ENCODE peak calls at places on chromosomes 7 and 10, in five cellular contexts. G is transverse colon, H is breast epithelium, O is HCT116, W is spleen. U is an unnamed sample.

GRCh38 chr7:95684505-95684904 is 87.8 kb upstream of the DYNC1I1 start:
- DNase-seq in G (no peak), H (no peak), O (no peak), W (no peak), U (no peak)

GRCh38 chr7:123303926-123304325 is 104.2 kb upstream of the SLC13A1 start:
- DNase-seq in G (no peak), H (no peak), O (no peak), W (no peak), U (no peak)

GRCh38 chr10:10973310-10973709 is 44.4 kb upstream of the CELF2 start:
- DNase-seq in G (no peak), H (no peak), O (no peak), W (no peak), U (no peak)

GRCh38 chr10:95287281-95287680 is 3.5 kb downstream of the PDLIM1 start:
- DNase-seq in G (no peak), H (no peak), O (no peak), W (no peak), U (no peak)

GRCh38 chr7:75971309-75971960 is 23.0 kb downstream of the TMEM120A start:
- DNase-seq in G (no peak), H (no peak), O (no peak), W (no peak), U (no peak)

GRCh38 chr10:58384095-58384494 is 1.1 kb upstream of the TFAM start:
- DNase-seq in G (no peak), H (no peak), O (no peak), W (no peak), U (no peak)

GRCh38 chr7:74002474-74003017 is 25.4 kb upstream of the ELN start:
- DNase-seq in G (peak; percentile 67), H (no peak), O (peak; percentile 58), W (peak; percentile 88), U (peak; percentile 88)

GRCh38 chr10:110068780-110069179 is 61.0 kb downstream of the ADD3 start:
- DNase-seq in G (no peak), H (no peak), O (no peak), W (no peak), U (no peak)

GRCh38 chr10:101120884-101121660 is 10.0 kb upstream of the TLX1 start:
- DNase-seq in G (peak; percentile 74), H (no peak), O (no peak), W (peak; percentile 87), U (peak; percentile 87)

DNA sequence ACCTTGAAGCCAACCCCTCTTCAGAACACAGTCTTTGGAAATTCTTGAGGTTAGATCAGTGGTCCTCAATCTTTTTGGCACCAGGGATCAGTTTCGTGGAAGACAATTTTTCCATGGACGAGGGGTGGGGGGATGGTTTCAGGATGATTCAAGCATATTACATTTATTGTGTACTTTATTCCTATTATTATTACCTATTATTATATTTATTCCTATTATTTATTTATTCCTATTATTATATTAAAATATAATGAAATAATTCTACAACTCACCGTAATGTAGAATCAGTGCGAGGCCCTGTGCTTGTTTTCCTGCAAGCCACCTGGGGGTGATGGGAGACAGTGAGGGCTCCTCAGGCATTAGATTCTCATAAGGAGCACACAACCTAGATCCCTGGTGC is 17.9 kb downstream of the CAMK1D start:
- DNase-seq in G (no peak), H (no peak), O (no peak), W (no peak), U (no peak)
- TF ChIP-seq POLR2AphosphoS5 in G (no peak), H (no peak), O (no peak), W (no peak), U (no peak)

GRCh38 chr10:12430406-12430982 is 81.1 kb downstream of the CAMK1D start:
- DNase-seq in G (no peak), H (no peak), O (no peak), W (peak; percentile 27), U (no peak)
- H3K27ac ChIP-seq in G (no peak overlapping the region), H (no peak overlapping the region), O (no peak overlapping the region), W (no peak overlapping the region), U (no peak overlapping the region)

DNA sequence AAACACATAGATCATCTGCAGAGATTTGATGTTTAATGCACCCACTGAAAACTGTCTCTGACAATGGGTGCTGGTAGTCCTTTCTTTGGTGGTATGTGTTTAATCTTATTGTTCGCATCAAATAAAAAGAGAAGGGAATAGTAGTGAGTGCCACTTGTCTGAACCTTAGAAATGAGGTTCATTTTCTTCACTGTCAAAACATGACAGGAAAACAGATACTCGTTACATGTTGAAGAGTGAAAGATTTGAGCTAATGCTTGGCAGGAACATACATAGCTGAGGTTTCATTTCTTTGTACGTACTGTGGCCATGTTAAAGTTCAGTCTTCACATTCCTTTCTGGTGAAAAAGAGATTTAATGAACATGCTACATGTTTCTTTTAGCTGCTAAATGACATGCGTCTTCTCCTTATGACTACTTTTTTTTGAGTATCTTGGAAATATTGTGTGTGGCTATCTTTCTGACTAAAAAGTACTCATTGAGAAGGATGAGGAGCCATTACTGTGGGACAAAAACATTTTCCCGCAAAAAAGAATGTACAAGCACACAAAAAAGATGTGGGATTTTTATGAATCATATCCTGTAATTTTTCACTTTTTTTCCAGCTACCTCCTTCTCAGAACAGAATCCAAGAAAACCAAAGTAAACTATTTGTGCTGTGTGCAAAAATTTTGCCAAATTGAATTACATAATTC is 108.0 kb downstream of the TWIST1 start:
- DNase-seq in G (no peak), H (no peak), O (no peak), W (no peak), U (no peak)
- H3K4me3 ChIP-seq in G (no peak overlapping the region), H (no peak overlapping the region), O (no peak overlapping the region), W (no peak overlapping the region), U (no peak overlapping the region)

GRCh38 chr7:116538138-116538537 is 13.3 kb downstream of the CAV1 start:
- DNase-seq in G (no peak), H (no peak), O (no peak), W (no peak), U (no peak)

GRCh38 chr7:116535416-116535815 is 10.6 kb downstream of the CAV1 start:
- DNase-seq in G (no peak), H (no peak), O (no peak), W (no peak), U (no peak)

GRCh38 chr7:116530107-116530820 is 5.4 kb downstream of the CAV1 start:
- DNase-seq in G (no peak), H (no peak), O (no peak), W (no peak), U (no peak)

GRCh38 chr7:116532102-116532501 is 7.3 kb downstream of the CAV1 start:
- DNase-seq in G (no peak), H (no peak), O (no peak), W (no peak), U (no peak)

GRCh38 chr7:116534790-116535189 is 10.0 kb downstream of the CAV1 start:
- DNase-seq in G (no peak), H (no peak), O (no peak), W (no peak), U (no peak)
- TF ChIP-seq POLR2AphosphoS5 in G (no peak), H (peak; percentile 38), O (no peak), W (no peak), U (peak; percentile 11)

DNA sequence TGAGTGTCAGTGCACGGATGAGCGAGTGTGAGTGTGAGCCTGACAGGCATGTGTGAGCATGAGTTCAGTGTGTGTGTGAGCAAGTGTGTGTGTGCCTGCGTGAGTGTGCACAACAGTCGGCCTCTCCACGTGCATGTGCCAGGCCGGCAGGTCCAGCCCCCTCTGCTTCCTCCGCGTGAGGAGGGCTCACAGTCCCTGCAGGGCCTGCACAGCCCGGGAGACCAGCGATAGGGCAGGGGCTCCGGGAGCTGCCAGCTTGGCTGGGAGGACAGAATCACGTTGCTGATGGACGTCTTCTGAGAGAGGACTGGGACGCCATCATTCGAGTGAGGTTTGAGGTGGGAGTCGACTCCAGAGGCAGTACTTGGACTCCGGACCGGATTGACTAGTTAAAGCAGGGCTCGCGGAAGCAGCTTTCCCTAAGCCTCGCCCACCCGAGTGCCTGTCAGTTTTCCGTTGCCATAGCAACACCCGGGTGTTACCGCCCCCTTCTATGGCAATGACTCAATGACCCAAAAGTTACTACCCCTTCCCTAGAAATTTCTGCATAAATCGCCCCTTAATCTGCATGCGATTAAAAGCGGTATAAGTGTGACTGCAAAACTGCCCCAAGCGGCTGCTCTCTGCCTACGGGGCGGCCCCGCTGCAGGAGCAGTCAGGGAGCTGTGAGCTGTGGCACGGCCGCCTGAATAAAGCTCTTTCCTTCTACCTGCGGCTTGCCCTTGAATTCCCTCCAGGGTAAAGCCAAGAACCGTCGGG is 19.7 kb upstream of the CFAP46 start:
- DNase-seq in G (peak; percentile 70), H (peak; percentile 49), O (no peak), W (peak; percentile 86), U (peak; percentile 90)
- H3K27ac ChIP-seq in G (no peak overlapping the region), H (no peak overlapping the region), O (no peak overlapping the region), W (peak overlapping the region; percentile 47), U (no peak overlapping the region)

DNA sequence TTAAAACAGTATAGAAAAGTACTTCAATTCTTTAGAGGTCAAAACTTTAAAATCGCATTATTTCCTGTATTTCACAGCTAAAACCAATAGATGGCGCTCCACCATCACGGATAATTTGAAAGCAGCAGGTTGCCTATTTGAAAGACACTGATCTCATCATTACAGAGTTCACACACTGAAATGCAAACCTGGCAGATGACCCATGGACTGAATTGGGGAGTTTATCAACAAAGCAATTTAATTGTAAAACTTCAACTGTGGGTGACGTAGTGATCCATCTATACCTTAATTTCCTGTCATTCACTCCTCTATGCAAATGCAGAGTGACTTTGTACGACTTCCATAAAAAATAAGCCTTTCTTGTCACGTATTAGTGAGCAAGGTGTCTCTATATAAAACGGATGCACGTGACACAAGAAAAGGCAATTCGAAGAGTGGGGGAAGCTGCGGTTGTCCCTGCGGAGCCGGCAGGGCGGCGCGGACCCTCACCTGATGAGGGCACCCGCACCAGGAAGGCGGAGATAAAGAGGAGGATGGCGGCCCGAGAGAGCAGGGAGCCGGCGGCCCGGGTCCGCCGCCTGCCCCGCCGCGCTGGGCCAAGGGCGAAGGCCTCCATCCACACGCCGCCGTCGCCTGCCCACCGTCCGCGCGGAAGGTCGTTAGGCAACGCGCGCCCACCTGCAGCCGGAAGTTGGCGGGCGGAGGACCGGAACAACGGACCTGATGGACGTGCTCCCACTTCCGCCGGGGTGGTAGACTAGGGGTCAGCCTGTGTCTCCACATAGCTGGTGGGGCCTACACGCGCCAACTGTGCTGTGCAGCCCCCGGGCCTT is at the start of gene ZPBP:
- DNase-seq in G (no peak), H (no peak), O (peak; percentile 7), W (peak; percentile 88), U (no peak)
- H3K4me3 ChIP-seq in G (peak within 1 kb of the TSS; percentile 40), H (peak within 1 kb of the TSS; percentile 69), O (no peak within 1 kb of the TSS), W (peak within 1 kb of the TSS; percentile 41), U (peak within 1 kb of the TSS; percentile 32)

DNA sequence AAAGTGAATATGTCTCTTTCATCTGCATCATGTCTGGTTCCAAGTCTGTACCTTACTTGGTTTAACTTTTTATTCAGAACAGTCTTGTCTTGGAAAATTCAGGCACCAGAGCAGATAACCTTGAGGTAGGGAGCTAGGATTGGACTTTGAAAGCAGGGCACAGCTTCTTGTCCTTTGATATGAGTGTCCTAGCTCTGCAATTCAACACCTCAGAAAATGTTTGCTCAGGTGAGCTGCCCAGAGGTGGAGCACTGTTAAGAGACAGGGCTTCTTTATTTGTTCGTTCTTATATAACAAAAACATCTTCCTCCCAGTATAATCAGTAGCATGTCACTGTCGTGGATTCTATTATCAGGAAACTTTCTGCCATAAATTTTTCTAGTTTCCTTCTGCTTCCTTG is 118.3 kb downstream of the LRRC4 start:
- DNase-seq in G (no peak), H (no peak), O (no peak), W (no peak), U (no peak)
- TF ChIP-seq POLR2AphosphoS5 in G (no peak), H (no peak), O (no peak), W (no peak), U (no peak)

DNA sequence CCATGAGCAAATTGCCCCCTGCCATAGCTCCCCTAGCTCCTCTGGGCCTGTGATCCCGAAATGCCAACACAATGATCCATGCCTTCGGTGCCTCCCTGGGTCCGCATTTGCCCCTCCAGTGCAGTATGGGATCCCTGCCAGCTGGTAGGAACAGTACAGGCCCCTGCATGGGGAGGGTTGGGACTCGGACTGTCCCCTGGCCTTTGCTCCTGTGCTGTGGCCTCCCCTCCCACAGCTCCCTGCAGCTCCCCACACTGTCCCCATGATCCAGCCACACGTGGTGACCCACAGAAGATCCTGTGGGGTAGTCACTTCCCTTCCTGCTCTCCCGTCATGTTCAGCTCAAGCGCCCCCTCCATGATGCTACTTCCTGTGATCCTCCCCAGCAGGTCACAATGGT is 140.3 kb downstream of the MAPK8 start:
- DNase-seq in G (no peak), H (no peak), O (no peak), W (peak; percentile 59), U (no peak)
- H3K27ac ChIP-seq in G (no peak overlapping the region), H (no peak overlapping the region), O (no peak overlapping the region), W (no peak overlapping the region), U (no peak overlapping the region)